ENCODE peak calls at places on chromosomes 12 and 14, in eight cellular contexts. V, Q, U, H, S, X, Z and F are unnamed samples.
A peak's percentile ranks its signal among the peaks of the same experiment; 100 is the strongest.

GRCh38 chr12:110929818-110930217 is 9.4 kb upstream of the MYL2 start:
- DNase-seq in V (no peak), Q (no peak), U (no peak), H (no peak), S (no peak), X (no peak), Z (no peak), F (no peak)

GRCh38 chr14:40010961-40011360 is 578.7 kb upstream of the FBXO33 start:
- DNase-seq in V (no peak), Q (no peak), U (no peak), H (no peak), S (no peak), X (no peak), Z (no peak), F (no peak)

GRCh38 chr12:54054442-54055332 is 1.1 kb downstream of the HOXC4 start:
- DNase-seq in V (no peak), Q (no peak), U (peak; percentile 60), H (no peak), S (no peak), X (no peak), Z (no peak), F (no peak)

GRCh38 chr12:12562016-12562483 is 613 bp downstream of the DUSP16 start:
- DNase-seq in V (peak; percentile 50), Q (peak; percentile 40), U (no peak), H (peak; percentile 67), S (peak; percentile 78), X (peak; percentile 4), Z (no peak), F (no peak)

GRCh38 chr12:67025543-67026114 is 243.5 kb upstream of the CAND1 start:
- DNase-seq in V (peak; percentile 4), Q (no peak), U (peak; percentile 57), H (no peak), S (peak; percentile 59), X (peak; percentile 77), Z (peak; percentile 21), F (no peak)

GRCh38 chr14:90969493-90970166 is 90.8 kb downstream of the RPS6KA5 start:
- DNase-seq in V (no peak), Q (no peak), U (no peak), H (no peak), S (no peak), X (no peak), Z (peak; percentile 5), F (no peak)

GRCh38 chr12:69630191-69630590 is 19.5 kb upstream of the LRRC10 start:
- DNase-seq in V (peak; percentile 10), Q (no peak), U (no peak), H (no peak), S (no peak), X (peak; percentile 15), Z (peak; percentile 30), F (no peak)

GRCh38 chr14:55699131-55700057 is 119.4 kb downstream of the KTN1 start:
- DNase-seq in V (peak; percentile 82), Q (peak; percentile 83), U (no peak), H (no peak), S (no peak), X (peak; percentile 99), Z (peak; percentile 63), F (peak; percentile 10)

GRCh38 chr14:88729159-88729558 is 63.6 kb downstream of the EML5 start:
- DNase-seq in V (peak; percentile 2), Q (no peak), U (peak; percentile 26), H (no peak), S (no peak), X (peak; percentile 37), Z (no peak), F (no peak)

GRCh38 chr14:99445916-99446315 is 34.7 kb downstream of the SETD3 start:
- DNase-seq in V (no peak), Q (no peak), U (no peak), H (no peak), S (no peak), X (no peak), Z (no peak), F (no peak)

GRCh38 chr12:7695159-7695930 is at the start of gene GDF3:
- DNase-seq in V (peak; percentile 17), Q (no peak), U (no peak), H (no peak), S (no peak), X (no peak), Z (peak; percentile 18), F (no peak)

GRCh38 chr14:78088941-78089340 is 81.2 kb upstream of the NRXN3 start:
- DNase-seq in V (no peak), Q (no peak), U (no peak), H (no peak), S (peak; percentile 45), X (peak; percentile 50), Z (no peak), F (no peak)

GRCh38 chr14:94542111-94542810 is 19.0 kb upstream of the SERPINA4 start:
- DNase-seq in V (peak; percentile 24), Q (no peak), U (no peak), H (peak; percentile 42), S (no peak), X (peak; percentile 27), Z (peak; percentile 53), F (peak; percentile 14)

DNA sequence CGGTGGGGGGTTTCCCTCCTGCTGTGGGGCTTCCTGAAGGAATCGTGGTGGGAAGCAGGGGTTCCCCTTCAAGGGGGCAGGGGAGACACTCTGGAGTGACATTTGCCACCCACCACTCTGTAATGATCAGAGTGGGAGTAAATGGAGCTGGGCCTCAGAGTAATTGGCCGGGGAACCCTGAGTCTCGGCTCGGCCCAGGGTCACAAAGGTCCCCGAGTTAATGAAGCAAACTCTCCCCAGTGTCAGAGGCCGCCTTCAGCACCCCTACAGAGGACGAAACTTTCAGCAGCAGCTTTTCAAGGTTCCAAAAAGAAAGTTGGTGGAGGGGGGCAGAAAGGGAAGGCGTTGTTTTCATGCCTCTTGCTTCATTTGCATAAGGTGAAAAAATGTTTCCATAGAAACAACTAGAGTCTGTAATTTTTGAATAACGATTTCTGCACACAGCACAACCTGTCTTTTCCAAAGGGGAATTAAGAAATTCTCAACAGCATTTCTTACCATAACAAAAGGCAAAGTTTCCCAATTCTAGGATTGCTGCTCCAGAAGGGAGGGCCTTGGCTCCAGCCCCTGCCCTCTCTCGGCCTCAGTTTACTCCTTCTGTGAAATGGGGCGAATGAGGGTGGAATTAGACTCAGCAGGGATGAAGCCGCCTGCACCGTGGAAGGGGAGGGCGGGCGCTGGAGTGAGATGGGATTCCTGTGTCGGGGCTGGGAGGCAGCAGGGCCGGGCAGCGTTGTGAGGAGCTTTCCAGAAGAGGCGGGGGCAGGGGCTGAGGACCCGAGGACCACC is 67.0 kb upstream of the BEGAIN start:
- DNase-seq in V (no peak), Q (no peak), U (no peak), H (no peak), S (no peak), X (no peak), Z (no peak), F (no peak)
- H3K4me3 ChIP-seq in V (no peak overlapping the region), Q (no peak overlapping the region), U (no peak overlapping the region), H (no peak overlapping the region), S (no peak overlapping the region), X (peak overlapping the region; percentile 66), Z (no peak overlapping the region), F (no peak overlapping the region)

GRCh38 chr14:69613312-69614073 is 2.1 kb downstream of the SUSD6 start:
- DNase-seq in V (no peak), Q (no peak), U (no peak), H (no peak), S (no peak), X (no peak), Z (no peak), F (no peak)
- H3K4me3 ChIP-seq in V (peak overlapping the region; percentile 82), Q (no peak overlapping the region), U (peak overlapping the region; percentile 23), H (peak overlapping the region; percentile 71), S (peak overlapping the region; percentile 90), X (peak overlapping the region; percentile 71), Z (no peak overlapping the region), F (no peak overlapping the region)

GRCh38 chr12:57473886-57474285 is 5.8 kb downstream of the ARHGAP9 start:
- DNase-seq in V (no peak), Q (no peak), U (no peak), H (no peak), S (no peak), X (no peak), Z (no peak), F (no peak)

GRCh38 chr12:57474430-57474829 is 5.2 kb downstream of the ARHGAP9 start:
- DNase-seq in V (no peak), Q (no peak), U (no peak), H (no peak), S (no peak), X (no peak), Z (no peak), F (no peak)

GRCh38 chr12:57476162-57476992 is 3.3 kb downstream of the ARHGAP9 start:
- DNase-seq in V (no peak), Q (no peak), U (no peak), H (no peak), S (no peak), X (no peak), Z (no peak), F (no peak)

GRCh38 chr12:57474862-57475261 is 4.8 kb downstream of the ARHGAP9 start:
- DNase-seq in V (no peak), Q (no peak), U (no peak), H (no peak), S (no peak), X (no peak), Z (no peak), F (no peak)

DNA sequence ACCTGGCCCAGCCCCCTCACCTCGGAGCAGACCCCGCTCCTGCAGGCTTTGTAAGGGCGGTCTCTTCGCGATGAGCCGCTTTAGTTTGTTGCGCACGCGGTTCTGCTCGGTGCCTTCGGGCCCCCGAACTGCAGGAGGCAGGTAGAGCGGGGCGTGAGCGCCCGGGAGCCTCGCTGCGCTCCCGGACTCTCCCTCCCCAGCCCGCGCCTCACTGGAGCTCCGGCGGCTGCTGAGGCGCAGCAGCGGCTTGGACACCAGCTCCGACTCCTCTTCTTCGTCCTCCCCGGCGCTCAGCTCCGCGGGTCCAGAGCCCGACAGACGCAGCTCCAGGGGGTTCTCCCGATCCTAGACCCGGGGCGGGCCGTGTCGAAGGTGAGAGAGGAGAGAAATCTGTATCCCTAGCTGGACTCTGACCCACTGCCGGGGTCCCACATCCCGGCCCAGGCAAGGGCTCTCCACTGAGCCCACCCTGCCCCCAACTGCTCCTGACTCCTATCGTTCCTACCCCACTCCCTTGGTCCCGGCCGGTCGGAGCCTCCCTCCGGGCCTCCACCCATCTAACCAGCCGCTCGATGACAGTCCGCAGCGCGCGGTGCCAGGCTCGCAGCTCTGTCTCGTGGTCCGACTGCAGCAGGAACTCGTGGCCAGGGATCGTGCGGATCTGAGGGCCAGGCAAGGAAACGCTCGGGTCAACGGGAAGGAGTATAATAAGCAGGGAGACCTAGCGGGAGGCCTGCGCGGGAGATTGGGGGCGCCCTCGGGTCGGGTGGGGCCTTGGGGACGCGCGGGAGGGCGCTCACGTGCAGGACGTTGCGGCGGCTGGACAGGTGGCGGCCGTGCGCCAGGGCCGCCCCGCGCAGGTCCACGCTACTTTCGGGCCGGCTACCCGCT is 4.2 kb downstream of the ARHGAP9 start:
- DNase-seq in V (peak; percentile 64), Q (no peak), U (peak; percentile 80), H (no peak), S (peak; percentile 68), X (no peak), Z (peak; percentile 21), F (no peak)
- H3K4me3 ChIP-seq in V (peak overlapping the region; percentile 22), Q (no peak overlapping the region), U (peak overlapping the region; percentile 41), H (peak overlapping the region; percentile 31), S (peak overlapping the region; percentile 49), X (no peak overlapping the region), Z (no peak overlapping the region), F (peak overlapping the region; percentile 25)

DNA sequence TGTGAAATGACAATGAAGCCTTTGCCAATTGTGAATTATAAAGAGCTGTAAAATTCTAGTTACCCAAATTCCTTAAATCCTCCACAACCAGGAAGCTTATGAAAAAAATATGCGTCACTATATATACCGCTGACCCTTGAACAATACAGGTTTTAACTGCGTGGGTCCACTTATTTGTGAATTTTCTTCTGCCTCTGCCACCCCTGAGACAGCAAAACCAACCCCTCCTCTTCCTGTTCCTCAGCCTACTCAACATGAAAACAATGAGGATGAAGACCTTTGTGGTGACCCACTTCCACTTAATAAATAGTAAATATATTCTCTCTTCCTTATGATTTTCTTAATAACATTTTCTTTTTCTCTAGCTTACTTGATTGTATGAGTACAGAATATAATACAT is 42.2 kb downstream of the CMKLR1 start:
- DNase-seq in V (no peak), Q (no peak), U (no peak), H (no peak), S (no peak), X (no peak), Z (no peak), F (no peak)
- H3K4me3 ChIP-seq in V (no peak overlapping the region), Q (no peak overlapping the region), U (no peak overlapping the region), H (no peak overlapping the region), S (no peak overlapping the region), X (no peak overlapping the region), Z (no peak overlapping the region), F (no peak overlapping the region)